ENCODE peak calls at places on chromosomes 12 and 14, in ten cellular contexts. D is PC-3, N is NT2/D1, S is GM23248, O is neural progenitor cell, M is K562, G is MM.1S, P is mesendoderm, U is GM12878, E is kidney. V is an unnamed sample.

GRCh38 chr14:94540031-94540794 is 21.0 kb upstream of the SERPINA4 start:
- DNase-seq in D (no peak), N (no peak), S (peak), O (peak), M (no peak), G (no peak), P (no peak), U (no peak), E (no peak), V (no peak)

GRCh38 chr12:115088995-115089841 is 405.2 kb upstream of the TBX3 start:
- DNase-seq in D (no peak), N (no peak), S (no peak), O (no peak), M (no peak), G (no peak), P (no peak), U (no peak), E (no peak), V (no peak)

GRCh38 chr14:100440207-100440631 is 117.1 kb downstream of the SLC25A47 start:
- DNase-seq in D (peak), N (no peak), S (peak), O (peak), M (peak), G (no peak), P (peak), U (no peak), E (peak), V (no peak)

GRCh38 chr14:64584185-64584584 is 34.4 kb downstream of the PPP1R36 start:
- DNase-seq in D (no peak), N (no peak), S (no peak), O (no peak), M (no peak), G (no peak), P (no peak), U (no peak), E (no peak), V (no peak)

GRCh38 chr12:124822218-124822617 is 41.4 kb downstream of the SCARB1 start:
- DNase-seq in D (no peak), N (no peak), S (no peak), O (no peak), M (no peak), G (no peak), P (no peak), U (no peak), E (no peak), V (no peak)

GRCh38 chr14:64656986-64657385 is 47.2 kb upstream of the PLEKHG3 start:
- DNase-seq in D (no peak), N (no peak), S (peak), O (no peak), M (no peak), G (no peak), P (no peak), U (no peak), E (no peak), V (no peak)

GRCh38 chr12:117192057-117192456 is 1.8 kb upstream of the FBXO21 start:
- DNase-seq in D (no peak), N (no peak), S (peak), O (no peak), M (no peak), G (no peak), P (peak), U (no peak), E (no peak), V (no peak)

GRCh38 chr12:42382013-42382696 is 56.2 kb downstream of the PPHLN1 start:
- DNase-seq in D (no peak), N (no peak), S (peak), O (peak), M (no peak), G (no peak), P (peak), U (no peak), E (no peak), V (no peak)

GRCh38 chr14:98826618-98827017 is 445.4 kb downstream of the BCL11B start:
- DNase-seq in D (no peak), N (no peak), S (no peak), O (no peak), M (no peak), G (no peak), P (no peak), U (no peak), E (no peak), V (no peak)

GRCh38 chr12:116376354-116377193 is 99.1 kb upstream of the MED13L start:
- DNase-seq in D (peak), N (no peak), S (peak), O (no peak), M (no peak), G (no peak), P (peak), U (no peak), E (no peak), V (no peak)

GRCh38 chr12:93198086-93198485 is 179.6 kb upstream of the NUDT4 start:
- DNase-seq in D (peak), N (no peak), S (peak), O (no peak), M (no peak), G (no peak), P (no peak), U (no peak), E (peak), V (peak)

GRCh38 chr14:68247867-68248266 is 428.3 kb downstream of the RAD51B start:
- DNase-seq in D (no peak), N (no peak), S (peak), O (no peak), M (no peak), G (no peak), P (no peak), U (no peak), E (no peak), V (no peak)

GRCh38 chr12:105939181-105939721 is 199.5 kb downstream of the NUAK1 start:
- DNase-seq in D (no peak), N (no peak), S (no peak), O (no peak), M (no peak), G (no peak), P (no peak), U (no peak), E (no peak), V (no peak)

GRCh38 chr12:131927110-131928079 is 1.7 kb upstream of the PUS1 start:
- DNase-seq in D (no peak), N (no peak), S (no peak), O (no peak), M (no peak), G (no peak), P (peak), U (no peak), E (peak), V (no peak)

GRCh38 chr12:40942326-40942725 is 245.8 kb upstream of the PDZRN4 start:
- DNase-seq in D (no peak), N (no peak), S (peak), O (peak), M (no peak), G (no peak), P (peak), U (no peak), E (no peak), V (no peak)

GRCh38 chr12:2124466-2125023 is 71.8 kb downstream of the CACNA1C start:
- DNase-seq in D (no peak), N (no peak), S (no peak), O (no peak), M (no peak), G (no peak), P (no peak), U (no peak), E (no peak), V (no peak)

GRCh38 chr12:12224240-12224940 is 42.5 kb downstream of the LRP6 start:
- DNase-seq in D (no peak), N (no peak), S (peak), O (no peak), M (peak), G (no peak), P (no peak), U (no peak), E (no peak), V (no peak)

GRCh38 chr14:99524091-99524661 is 43.0 kb downstream of the CCNK start:
- DNase-seq in D (peak), N (no peak), S (no peak), O (no peak), M (no peak), G (no peak), P (no peak), U (no peak), E (peak), V (no peak)

GRCh38 chr12:98741615-98742265 is 96.7 kb downstream of the APAF1 start:
- DNase-seq in D (no peak), N (peak), S (no peak), O (peak), M (peak), G (no peak), P (peak), U (no peak), E (no peak), V (no peak)

GRCh38 chr12:58917699-58918334 is 2.5 kb downstream of the LRIG3 start:
- DNase-seq in D (peak), N (no peak), S (peak), O (peak), M (no peak), G (no peak), P (no peak), U (no peak), E (no peak), V (no peak)

GRCh38 chr12:128572311-128572810 is 251.4 kb downstream of the SLC15A4 start:
- DNase-seq in D (no peak), N (no peak), S (no peak), O (no peak), M (peak), G (no peak), P (peak), U (no peak), E (no peak), V (no peak)

GRCh38 chr12:90235642-90236041 is 527.0 kb upstream of the ATP2B1 start:
- DNase-seq in D (peak), N (no peak), S (peak), O (no peak), M (no peak), G (no peak), P (no peak), U (no peak), E (no peak), V (no peak)

GRCh38 chr12:53938276-53939140 is at the start of gene HOXC13:
- DNase-seq in D (peak), N (peak), S (peak), O (peak), M (peak), G (peak), P (peak), U (no peak), E (peak), V (peak)

GRCh38 chr14:52131640-52132320 is 62.9 kb upstream of the NID2 start:
- DNase-seq in D (peak), N (peak), S (peak), O (peak), M (peak), G (peak), P (peak), U (peak), E (peak), V (peak)

GRCh38 chr14:100543471-100544455 is 43.5 kb downstream of the BEGAIN start:
- DNase-seq in D (no peak), N (no peak), S (no peak), O (no peak), M (no peak), G (no peak), P (no peak), U (no peak), E (peak), V (no peak)

GRCh38 chr14:85529803-85530574 is at the start of gene FLRT2:
- DNase-seq in D (no peak), N (no peak), S (peak), O (peak), M (no peak), G (no peak), P (peak), U (no peak), E (peak), V (no peak)

GRCh38 chr14:100070310-100070709 is 5.1 kb downstream of the EVL start:
- DNase-seq in D (no peak), N (no peak), S (no peak), O (no peak), M (no peak), G (no peak), P (no peak), U (no peak), E (no peak), V (no peak)

GRCh38 chr12:24109381-24110039 is 160.0 kb upstream of the SOX5 start:
- DNase-seq in D (peak), N (peak), S (peak), O (peak), M (peak), G (peak), P (peak), U (peak), E (no peak), V (no peak)

GRCh38 chr12:122001379-122002209 is 20.1 kb upstream of the BCL7A start:
- DNase-seq in D (no peak), N (no peak), S (no peak), O (peak), M (no peak), G (no peak), P (no peak), U (no peak), E (no peak), V (no peak)

GRCh38 chr12:92951006-92951405 is 21.9 kb upstream of the EEA1 start:
- DNase-seq in D (no peak), N (no peak), S (no peak), O (no peak), M (no peak), G (no peak), P (no peak), U (no peak), E (no peak), V (no peak)

GRCh38 chr14:97723834-97724770 is 926.9 kb downstream of the VRK1 start:
- DNase-seq in D (no peak), N (no peak), S (no peak), O (no peak), M (no peak), G (no peak), P (no peak), U (no peak), E (no peak), V (no peak)

GRCh38 chr12:57815177-57816000 is 3.1 kb downstream of the AVIL start:
- DNase-seq in D (peak), N (no peak), S (no peak), O (peak), M (peak), G (no peak), P (peak), U (no peak), E (no peak), V (no peak)

GRCh38 chr12:111428081-111428727 is 22.5 kb downstream of the SH2B3 start:
- DNase-seq in D (no peak), N (no peak), S (no peak), O (no peak), M (no peak), G (no peak), P (no peak), U (no peak), E (no peak), V (no peak)

DNA sequence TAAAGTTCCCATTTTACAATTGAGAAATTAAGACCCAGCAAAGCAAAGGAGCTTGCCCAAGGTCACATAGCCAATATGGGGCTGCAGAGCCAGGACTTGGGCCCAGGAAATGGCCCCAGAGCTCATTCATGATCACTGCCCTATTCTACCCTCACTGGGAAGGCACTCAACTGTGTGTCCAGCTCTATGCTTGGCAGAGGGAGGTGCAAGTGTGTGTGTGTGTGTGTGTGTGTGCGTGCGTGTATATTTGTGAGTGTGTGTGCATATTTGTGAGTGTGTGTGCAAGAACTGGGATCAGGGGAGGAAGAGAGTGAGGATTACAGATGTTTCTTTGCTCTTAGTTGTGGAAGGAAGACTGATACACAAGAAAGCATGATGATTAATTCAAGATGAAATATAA is 151.2 kb upstream of the CRY1 start:
- DNase-seq in D (no peak), N (no peak), S (no peak), O (no peak), M (no peak), G (no peak), P (no peak), U (no peak), E (no peak), V (no peak)
- H3K9ac ChIP-seq in D (no peak), N (no peak), S (no peak), O (no peak), M (no peak), G (no peak), P (no peak), U (no peak), E (no peak), V (no peak)

DNA sequence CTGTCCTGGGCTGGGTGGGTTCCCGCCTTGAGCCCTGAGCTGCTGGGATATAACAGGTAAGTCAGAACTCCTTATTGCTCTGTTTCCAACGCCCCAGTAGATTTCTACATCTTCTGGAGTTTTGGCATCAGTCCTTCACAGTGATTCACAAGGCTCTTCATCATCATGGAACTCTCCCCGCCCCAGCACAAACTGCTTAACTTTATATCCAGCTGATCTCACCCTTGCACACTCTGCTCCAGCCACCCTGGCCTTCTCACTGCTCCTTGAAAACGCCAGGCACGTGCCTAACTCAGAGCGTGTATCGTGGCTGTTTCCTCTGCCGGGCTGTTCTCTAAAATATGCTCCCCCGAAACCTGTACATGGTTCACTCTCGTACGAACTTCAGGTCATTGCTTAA is 264.9 kb downstream of the NOVA1 start:
- DNase-seq in D (peak), N (no peak), S (peak), O (no peak), M (no peak), G (no peak), P (no peak), U (no peak), E (no peak), V (no peak)
- H3K9ac ChIP-seq in D (no peak), N (no peak), S (no peak), O (no peak), M (no peak), G (no peak), P (no peak), U (no peak), E (no peak), V (no peak)

GRCh38 chr12:95445884-95446482 is 28.0 kb upstream of the METAP2 start:
- DNase-seq in D (no peak), N (no peak), S (no peak), O (no peak), M (no peak), G (no peak), P (no peak), U (no peak), E (no peak), V (no peak)

GRCh38 chr12:95443458-95443857 is 30.5 kb upstream of the METAP2 start:
- DNase-seq in D (no peak), N (peak), S (no peak), O (peak), M (no peak), G (no peak), P (peak), U (no peak), E (no peak), V (no peak)

GRCh38 chr12:95446511-95446910 is 27.4 kb upstream of the METAP2 start:
- DNase-seq in D (no peak), N (no peak), S (no peak), O (peak), M (no peak), G (no peak), P (peak), U (no peak), E (peak), V (no peak)
- H3K9ac ChIP-seq in D (no peak), N (no peak), S (no peak), O (no peak), M (no peak), G (no peak), P (peak), U (no peak), E (no peak), V (no peak)

DNA sequence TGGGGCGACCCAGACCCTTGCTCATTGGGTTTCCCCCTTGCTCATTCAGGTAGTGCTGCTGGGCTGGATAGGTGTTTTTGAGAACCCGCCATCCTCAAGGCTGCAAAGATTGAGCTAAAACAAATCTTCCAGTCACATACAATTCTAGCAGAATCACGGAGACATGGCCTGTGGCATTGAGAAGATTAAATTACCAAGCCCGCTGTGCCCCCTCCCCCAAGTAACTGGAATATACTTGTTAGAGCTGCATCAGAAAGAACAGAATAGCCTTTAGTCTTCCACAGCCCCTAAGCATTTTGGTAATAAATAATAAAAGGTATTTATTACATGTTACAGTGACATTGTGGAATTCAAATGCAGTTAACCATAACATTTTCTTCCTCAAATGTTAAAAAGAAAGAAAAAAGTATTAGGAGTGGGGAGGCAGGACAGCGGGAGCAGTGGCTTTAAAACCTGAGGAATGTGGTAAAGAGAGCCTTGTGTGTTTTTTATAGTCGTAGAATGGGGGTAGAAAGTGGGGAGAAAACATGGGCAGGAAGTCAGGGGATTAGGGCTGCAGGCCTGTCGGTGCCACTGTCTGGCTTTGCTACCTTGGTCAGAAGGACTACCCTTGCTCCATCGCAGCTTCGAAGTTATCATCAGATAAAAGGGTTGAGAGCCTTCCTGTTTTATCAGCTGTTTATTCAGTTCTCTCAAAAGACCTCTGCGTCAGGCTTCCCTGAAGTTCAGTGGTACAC is 255.8 kb downstream of the MSRB3 start:
- DNase-seq in D (no peak), N (no peak), S (no peak), O (no peak), M (no peak), G (no peak), P (no peak), U (no peak), E (no peak), V (no peak)
- H3K9ac ChIP-seq in D (peak), N (no peak), S (no peak), O (no peak), M (no peak), G (no peak), P (no peak), U (no peak), E (no peak), V (peak)

GRCh38 chr14:34781242-34781641 is 66.8 kb upstream of the CFL2 start:
- DNase-seq in D (peak), N (no peak), S (peak), O (no peak), M (no peak), G (no peak), P (no peak), U (peak), E (no peak), V (no peak)
- H3K9ac ChIP-seq in D (no peak), N (no peak), S (peak), O (no peak), M (no peak), G (no peak), P (no peak), U (no peak), E (no peak), V (no peak)

DNA sequence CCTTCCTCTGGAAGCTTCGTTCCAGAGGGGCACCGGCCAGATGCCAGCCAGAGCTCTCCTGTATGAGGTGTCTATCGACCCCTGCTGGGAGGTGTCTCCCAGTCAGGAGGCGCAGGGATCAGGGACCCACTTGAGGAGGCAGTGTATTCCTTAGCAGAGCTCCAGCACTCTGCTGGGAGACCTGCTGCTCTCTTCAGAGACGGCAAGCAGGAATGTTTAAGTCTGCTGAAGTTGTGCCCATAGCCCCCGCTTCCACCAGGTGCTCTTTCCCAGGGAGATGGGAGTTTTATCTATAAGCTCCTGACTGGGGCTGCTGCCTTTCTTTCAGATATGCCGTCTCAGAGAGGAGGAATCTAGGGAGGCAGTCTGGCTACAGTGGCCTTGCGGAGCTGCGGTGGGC is 22.2 kb upstream of the NAV3 start:
- DNase-seq in D (no peak), N (no peak), S (no peak), O (no peak), M (no peak), G (no peak), P (no peak), U (no peak), E (no peak), V (no peak)
- H3K9ac ChIP-seq in D (no peak), N (no peak), S (no peak), O (no peak), M (no peak), G (no peak), P (no peak), U (no peak), E (no peak), V (no peak)